ENCODE peak calls at places on chromosomes 4 and X, in six cellular contexts. One of them, this sample, is unnamed.

GRCh38 chr4:2251073-2251794 is 9.3 kb upstream of the HAUS3 start:
- DNase-seq in suprapubic skin: peak
- DNase-seq in GM23248: no peak
- DNase-seq in mammary epithelial cell: no peak
- DNase-seq in psoas muscle: peak
- DNase-seq in transverse colon: no peak
- DNase-seq in this sample: peak

GRCh38 chr4:14180983-14181601 is 553.6 kb upstream of the BOD1L1 start:
- DNase-seq in psoas muscle: no peak
- DNase-seq in mammary epithelial cell: no peak
- DNase-seq in suprapubic skin: no peak
- DNase-seq in transverse colon: no peak
- DNase-seq in GM23248: no peak
- DNase-seq in this sample: no peak

GRCh38 chr4:85777908-85778808 is 303.2 kb downstream of the ARHGAP24 start:
- DNase-seq in transverse colon: no peak
- DNase-seq in psoas muscle: no peak
- DNase-seq in GM23248: peak
- DNase-seq in mammary epithelial cell: no peak
- DNase-seq in suprapubic skin: no peak
- DNase-seq in this sample: no peak

GRCh38 chr4:153267013-153267412 is 62.8 kb downstream of the TRIM2 start:
- DNase-seq in GM23248: no peak
- DNase-seq in psoas muscle: no peak
- DNase-seq in suprapubic skin: no peak
- DNase-seq in transverse colon: no peak
- DNase-seq in mammary epithelial cell: no peak
- DNase-seq in this sample: no peak

GRCh38 chr4:152265149-152265621 is 270.7 kb downstream of the FBXW7 start:
- DNase-seq in mammary epithelial cell: peak
- DNase-seq in suprapubic skin: no peak
- DNase-seq in transverse colon: no peak
- DNase-seq in GM23248: no peak
- DNase-seq in psoas muscle: no peak
- DNase-seq in this sample: no peak

GRCh38 chrX:149275836-149276235 is 229.3 kb downstream of the IDS start:
- DNase-seq in GM23248: no peak
- DNase-seq in transverse colon: no peak
- DNase-seq in suprapubic skin: no peak
- DNase-seq in mammary epithelial cell: no peak
- DNase-seq in psoas muscle: no peak
- DNase-seq in this sample: no peak

GRCh38 chr4:186900232-186900900 is 176.7 kb upstream of the FAT1 start:
- DNase-seq in transverse colon: no peak
- DNase-seq in psoas muscle: no peak
- DNase-seq in suprapubic skin: no peak
- DNase-seq in GM23248: peak
- DNase-seq in mammary epithelial cell: peak
- DNase-seq in this sample: no peak

GRCh38 chr4:150906987-150907633 is 108.0 kb downstream of the LRBA start:
- DNase-seq in psoas muscle: no peak
- DNase-seq in transverse colon: no peak
- DNase-seq in mammary epithelial cell: no peak
- DNase-seq in GM23248: no peak
- DNase-seq in suprapubic skin: no peak
- DNase-seq in this sample: no peak

GRCh38 chr4:3091464-3091863 is 17.0 kb downstream of the HTT start:
- DNase-seq in transverse colon: no peak
- DNase-seq in suprapubic skin: no peak
- DNase-seq in GM23248: no peak
- DNase-seq in psoas muscle: no peak
- DNase-seq in mammary epithelial cell: no peak
- DNase-seq in this sample: no peak

GRCh38 chrX:70226048-70226447 is 8.4 kb upstream of the AWAT1 start:
- DNase-seq in psoas muscle: no peak
- DNase-seq in GM23248: no peak
- DNase-seq in mammary epithelial cell: no peak
- DNase-seq in transverse colon: no peak
- DNase-seq in suprapubic skin: no peak
- DNase-seq in this sample: no peak

GRCh38 chrX:15843960-15844359 is 10.7 kb downstream of the AP1S2 start:
- DNase-seq in transverse colon: no peak
- DNase-seq in psoas muscle: no peak
- DNase-seq in GM23248: no peak
- DNase-seq in mammary epithelial cell: no peak
- DNase-seq in suprapubic skin: no peak
- DNase-seq in this sample: no peak

GRCh38 chrX:35285289-35285962 is 342.8 kb downstream of the FAM47B start:
- DNase-seq in transverse colon: no peak
- DNase-seq in GM23248: no peak
- DNase-seq in suprapubic skin: no peak
- DNase-seq in psoas muscle: no peak
- DNase-seq in mammary epithelial cell: no peak
- DNase-seq in this sample: no peak

GRCh38 chr4:14568356-14568755 is 433.9 kb upstream of the CPEB2 start:
- DNase-seq in mammary epithelial cell: no peak
- DNase-seq in psoas muscle: no peak
- DNase-seq in suprapubic skin: no peak
- DNase-seq in transverse colon: no peak
- DNase-seq in GM23248: no peak
- DNase-seq in this sample: no peak

GRCh38 chr4:4752576-4753401 is 106.7 kb upstream of the MSX1 start:
- DNase-seq in suprapubic skin: no peak
- DNase-seq in psoas muscle: no peak
- DNase-seq in mammary epithelial cell: no peak
- DNase-seq in GM23248: no peak
- DNase-seq in transverse colon: no peak
- DNase-seq in this sample: no peak

GRCh38 chr4:180953572-180953971 is 1289.6 kb upstream of the TENM3 start:
- DNase-seq in GM23248: peak
- DNase-seq in mammary epithelial cell: no peak
- DNase-seq in psoas muscle: no peak
- DNase-seq in transverse colon: no peak
- DNase-seq in suprapubic skin: no peak
- DNase-seq in this sample: no peak

GRCh38 chrX:132209527-132209926 is 9.7 kb downstream of the RAP2C start:
- DNase-seq in suprapubic skin: no peak
- DNase-seq in psoas muscle: no peak
- DNase-seq in GM23248: peak
- DNase-seq in transverse colon: no peak
- DNase-seq in mammary epithelial cell: peak
- DNase-seq in this sample: no peak

GRCh38 chr4:37970702-37971101 is 10.5 kb downstream of the PTTG2 start:
- DNase-seq in transverse colon: peak
- DNase-seq in mammary epithelial cell: peak
- DNase-seq in GM23248: peak
- DNase-seq in psoas muscle: peak
- DNase-seq in suprapubic skin: peak
- DNase-seq in this sample: peak
- H3K27ac ChIP-seq in transverse colon: peak
- H3K27ac ChIP-seq in mammary epithelial cell: no peak
- H3K27ac ChIP-seq in GM23248: no peak
- H3K27ac ChIP-seq in psoas muscle: peak
- H3K27ac ChIP-seq in suprapubic skin: no peak
- H3K27ac ChIP-seq in this sample: peak

GRCh38 chr4:139142097-139142496 is 34.9 kb downstream of the ELF2 start:
- DNase-seq in suprapubic skin: no peak
- DNase-seq in transverse colon: no peak
- DNase-seq in mammary epithelial cell: no peak
- DNase-seq in psoas muscle: no peak
- DNase-seq in GM23248: no peak
- DNase-seq in this sample: no peak

GRCh38 chr4:139142980-139143379 is 34.0 kb downstream of the ELF2 start:
- DNase-seq in transverse colon: no peak
- DNase-seq in suprapubic skin: no peak
- DNase-seq in mammary epithelial cell: no peak
- DNase-seq in psoas muscle: no peak
- DNase-seq in GM23248: no peak
- DNase-seq in this sample: no peak

GRCh38 chr4:139144911-139145551 is 32.0 kb downstream of the ELF2 start:
- DNase-seq in GM23248: no peak
- DNase-seq in psoas muscle: no peak
- DNase-seq in mammary epithelial cell: no peak
- DNase-seq in transverse colon: peak
- DNase-seq in suprapubic skin: no peak
- DNase-seq in this sample: no peak

GRCh38 chr4:139145552-139145932 is 31.5 kb downstream of the ELF2 start:
- DNase-seq in suprapubic skin: no peak
- DNase-seq in transverse colon: no peak
- DNase-seq in psoas muscle: no peak
- DNase-seq in mammary epithelial cell: no peak
- DNase-seq in GM23248: no peak
- DNase-seq in this sample: no peak

DNA sequence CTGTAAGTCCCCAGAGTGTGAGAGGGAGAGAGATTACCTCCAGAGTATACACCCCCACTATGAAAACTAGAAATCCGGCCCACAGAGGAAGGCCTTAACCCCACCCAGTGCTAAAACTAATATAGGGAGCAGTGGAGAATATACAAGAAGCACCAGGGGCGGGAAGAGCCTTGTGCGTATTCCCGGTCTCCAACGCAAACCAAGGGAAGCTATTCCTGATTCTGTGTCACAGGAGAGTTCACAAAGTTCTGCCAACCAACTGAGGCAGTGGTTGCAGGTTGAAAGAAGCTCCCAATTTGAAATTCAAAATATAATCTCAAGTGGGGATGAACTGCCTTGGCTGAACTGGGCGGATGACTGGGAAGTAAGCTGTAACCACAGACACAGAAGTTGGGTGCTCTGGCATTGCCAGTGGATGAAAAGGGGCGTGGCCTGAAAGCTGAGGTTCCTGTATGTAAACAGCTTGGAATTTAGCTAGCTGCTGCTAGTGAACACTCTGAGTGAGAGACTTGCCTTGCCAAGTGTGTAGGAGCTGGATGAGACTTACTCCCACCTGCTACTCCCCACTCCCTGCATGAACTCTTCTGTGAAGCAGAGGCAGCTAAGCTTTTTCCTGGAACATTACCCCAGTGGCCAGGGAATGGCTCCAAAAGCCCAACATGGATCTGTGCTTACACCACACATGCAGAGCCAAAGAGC is 32.7 kb downstream of the ELF2 start:
- DNase-seq in psoas muscle: peak
- DNase-seq in transverse colon: peak
- DNase-seq in mammary epithelial cell: peak
- DNase-seq in GM23248: peak
- DNase-seq in suprapubic skin: no peak
- DNase-seq in this sample: peak
- H3K27ac ChIP-seq in psoas muscle: peak
- H3K27ac ChIP-seq in transverse colon: no peak
- H3K27ac ChIP-seq in mammary epithelial cell: no peak
- H3K27ac ChIP-seq in GM23248: no peak
- H3K27ac ChIP-seq in suprapubic skin: no peak
- H3K27ac ChIP-seq in this sample: no peak

DNA sequence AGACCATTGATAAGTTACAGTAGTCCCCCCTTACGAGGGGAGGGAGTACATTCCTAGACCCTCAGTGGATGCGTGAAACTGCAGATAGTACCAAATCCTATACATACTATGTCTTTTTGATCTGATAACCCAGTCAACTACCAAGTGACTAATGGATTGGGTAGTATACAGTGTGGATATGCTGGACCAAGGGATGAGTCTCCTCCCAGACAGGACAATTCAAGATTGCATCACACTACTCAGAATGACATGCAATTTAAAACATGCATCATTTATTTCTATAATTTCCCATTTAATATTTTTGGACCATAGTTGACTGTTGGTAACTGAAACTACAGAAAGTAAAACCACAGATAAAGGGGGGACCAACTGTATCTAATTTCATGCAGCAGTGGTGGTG is 11.9 kb downstream of the HADH start:
- DNase-seq in mammary epithelial cell: no peak
- DNase-seq in psoas muscle: no peak
- DNase-seq in transverse colon: no peak
- DNase-seq in suprapubic skin: no peak
- DNase-seq in GM23248: peak
- DNase-seq in this sample: no peak
- H3K27ac ChIP-seq in mammary epithelial cell: no peak
- H3K27ac ChIP-seq in psoas muscle: peak
- H3K27ac ChIP-seq in transverse colon: no peak
- H3K27ac ChIP-seq in suprapubic skin: no peak
- H3K27ac ChIP-seq in GM23248: no peak
- H3K27ac ChIP-seq in this sample: no peak

GRCh38 chrX:133923113-133923512 is 62.3 kb downstream of the GPC3 start:
- DNase-seq in transverse colon: no peak
- DNase-seq in suprapubic skin: no peak
- DNase-seq in GM23248: peak
- DNase-seq in mammary epithelial cell: no peak
- DNase-seq in psoas muscle: no peak
- DNase-seq in this sample: no peak
- H3K27ac ChIP-seq in transverse colon: no peak
- H3K27ac ChIP-seq in suprapubic skin: no peak
- H3K27ac ChIP-seq in GM23248: no peak
- H3K27ac ChIP-seq in mammary epithelial cell: no peak
- H3K27ac ChIP-seq in psoas muscle: no peak
- H3K27ac ChIP-seq in this sample: no peak

GRCh38 chr4:73613130-73613529 is 7.1 kb downstream of the RASSF6 start:
- DNase-seq in GM23248: no peak
- DNase-seq in suprapubic skin: no peak
- DNase-seq in mammary epithelial cell: peak
- DNase-seq in psoas muscle: no peak
- DNase-seq in transverse colon: peak
- DNase-seq in this sample: no peak
- H3K27ac ChIP-seq in GM23248: no peak
- H3K27ac ChIP-seq in suprapubic skin: no peak
- H3K27ac ChIP-seq in mammary epithelial cell: peak
- H3K27ac ChIP-seq in psoas muscle: no peak
- H3K27ac ChIP-seq in transverse colon: peak
- H3K27ac ChIP-seq in this sample: no peak

DNA sequence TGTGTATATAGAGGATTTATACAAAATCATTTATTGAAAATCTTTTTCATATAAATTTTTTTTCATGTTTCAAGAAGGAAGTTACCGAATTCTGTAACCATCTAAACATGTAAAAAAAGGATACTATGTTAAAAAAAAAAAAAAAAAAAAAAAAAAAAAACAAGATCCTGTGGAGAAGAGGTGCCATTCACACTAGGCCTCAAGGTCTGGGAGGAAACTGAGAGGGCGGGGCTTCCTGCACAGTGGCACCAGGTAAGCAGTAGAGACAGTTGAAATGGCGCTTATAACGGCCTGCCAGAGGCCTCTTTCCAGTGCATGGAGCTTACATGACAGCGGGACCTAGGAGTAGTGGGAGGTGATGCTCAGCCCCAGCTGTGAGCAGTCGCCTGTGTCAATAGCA is 17.5 kb downstream of the TRAPPC2 start:
- DNase-seq in GM23248: no peak
- DNase-seq in suprapubic skin: no peak
- DNase-seq in psoas muscle: no peak
- DNase-seq in mammary epithelial cell: no peak
- DNase-seq in transverse colon: peak
- DNase-seq in this sample: no peak
- H3K27ac ChIP-seq in GM23248: no peak
- H3K27ac ChIP-seq in suprapubic skin: no peak
- H3K27ac ChIP-seq in psoas muscle: no peak
- H3K27ac ChIP-seq in mammary epithelial cell: no peak
- H3K27ac ChIP-seq in transverse colon: peak
- H3K27ac ChIP-seq in this sample: no peak

GRCh38 chr4:139438141-139438540 is 15.8 kb upstream of the RAB33B start:
- DNase-seq in transverse colon: no peak
- DNase-seq in suprapubic skin: no peak
- DNase-seq in psoas muscle: no peak
- DNase-seq in GM23248: no peak
- DNase-seq in mammary epithelial cell: no peak
- DNase-seq in this sample: no peak
- H3K27ac ChIP-seq in transverse colon: no peak
- H3K27ac ChIP-seq in suprapubic skin: no peak
- H3K27ac ChIP-seq in psoas muscle: no peak
- H3K27ac ChIP-seq in GM23248: no peak
- H3K27ac ChIP-seq in mammary epithelial cell: no peak
- H3K27ac ChIP-seq in this sample: no peak